ENCODE peak calls at places on chromosomes 13 and 19, in eight cellular contexts. One of them, this sample, is unnamed.

GRCh38 chr19:42038675-42039074 is 31.3 kb downstream of the GRIK5 start:
- DNase-seq in CD14-positive monocyte: no peak
- DNase-seq in AG08396: no peak
- DNase-seq in GM03348: no peak
- DNase-seq in activated naive CD4-positive, alpha-beta T cell treated with anti-CD3 and anti-CD28 coated beads, Interleukin-2, amount 10 ng/mL, durations not matched to agents 7 days and 5 days: no peak
- DNase-seq in pancreas: no peak
- DNase-seq in cardiac muscle cell: no peak
- DNase-seq in GM23338: no peak
- DNase-seq in this sample: no peak

GRCh38 chr13:45120967-45121366 is 657 bp downstream of the GTF2F2 start:
- DNase-seq in cardiac muscle cell: no peak
- DNase-seq in CD14-positive monocyte: no peak
- DNase-seq in GM23338: no peak
- DNase-seq in GM03348: no peak
- DNase-seq in activated naive CD4-positive, alpha-beta T cell treated with anti-CD3 and anti-CD28 coated beads, Interleukin-2, amount 10 ng/mL, durations not matched to agents 7 days and 5 days: no peak
- DNase-seq in pancreas: no peak
- DNase-seq in AG08396: no peak
- DNase-seq in this sample: no peak

GRCh38 chr19:16436780-16437179 is 35.0 kb downstream of the EPS15L1 start:
- DNase-seq in CD14-positive monocyte: no peak
- DNase-seq in pancreas: no peak
- DNase-seq in AG08396: no peak
- DNase-seq in GM23338: no peak
- DNase-seq in cardiac muscle cell: no peak
- DNase-seq in GM03348: no peak
- DNase-seq in activated naive CD4-positive, alpha-beta T cell treated with anti-CD3 and anti-CD28 coated beads, Interleukin-2, amount 10 ng/mL, durations not matched to agents 7 days and 5 days: no peak
- DNase-seq in this sample: no peak

GRCh38 chr13:50082426-50083283 is 67.4 kb downstream of the KCNRG start:
- DNase-seq in pancreas: peak
- DNase-seq in cardiac muscle cell: peak
- DNase-seq in CD14-positive monocyte: peak
- DNase-seq in GM03348: peak
- DNase-seq in activated naive CD4-positive, alpha-beta T cell treated with anti-CD3 and anti-CD28 coated beads, Interleukin-2, amount 10 ng/mL, durations not matched to agents 7 days and 5 days: peak
- DNase-seq in AG08396: peak
- DNase-seq in GM23338: peak
- DNase-seq in this sample: peak

GRCh38 chr13:89136678-89137077 is 1465.5 kb downstream of the SLITRK5 start:
- DNase-seq in activated naive CD4-positive, alpha-beta T cell treated with anti-CD3 and anti-CD28 coated beads, Interleukin-2, amount 10 ng/mL, durations not matched to agents 7 days and 5 days: no peak
- DNase-seq in AG08396: no peak
- DNase-seq in GM23338: no peak
- DNase-seq in CD14-positive monocyte: no peak
- DNase-seq in pancreas: no peak
- DNase-seq in cardiac muscle cell: no peak
- DNase-seq in GM03348: no peak
- DNase-seq in this sample: no peak

GRCh38 chr13:19159761-19160420 is 21.7 kb downstream of the TUBA3C start:
- DNase-seq in pancreas: no peak
- DNase-seq in GM03348: no peak
- DNase-seq in AG08396: no peak
- DNase-seq in CD14-positive monocyte: no peak
- DNase-seq in activated naive CD4-positive, alpha-beta T cell treated with anti-CD3 and anti-CD28 coated beads, Interleukin-2, amount 10 ng/mL, durations not matched to agents 7 days and 5 days: no peak
- DNase-seq in cardiac muscle cell: no peak
- DNase-seq in GM23338: no peak
- DNase-seq in this sample: no peak

GRCh38 chr19:7904074-7905020 is 670 bp downstream of the MAP2K7 start:
- DNase-seq in GM23338: peak
- DNase-seq in cardiac muscle cell: no peak
- DNase-seq in GM03348: peak
- DNase-seq in activated naive CD4-positive, alpha-beta T cell treated with anti-CD3 and anti-CD28 coated beads, Interleukin-2, amount 10 ng/mL, durations not matched to agents 7 days and 5 days: peak
- DNase-seq in pancreas: peak
- DNase-seq in CD14-positive monocyte: peak
- DNase-seq in AG08396: peak
- DNase-seq in this sample: peak

GRCh38 chr19:55086730-55087541 is 11.3 kb downstream of the EPS8L1 start:
- DNase-seq in activated naive CD4-positive, alpha-beta T cell treated with anti-CD3 and anti-CD28 coated beads, Interleukin-2, amount 10 ng/mL, durations not matched to agents 7 days and 5 days: peak
- DNase-seq in GM03348: peak
- DNase-seq in AG08396: peak
- DNase-seq in cardiac muscle cell: peak
- DNase-seq in GM23338: peak
- DNase-seq in pancreas: peak
- DNase-seq in CD14-positive monocyte: peak
- DNase-seq in this sample: peak

GRCh38 chr13:34044041-34044440 is 226.1 kb downstream of the RFC3 start:
- DNase-seq in CD14-positive monocyte: no peak
- DNase-seq in pancreas: no peak
- DNase-seq in GM03348: peak
- DNase-seq in AG08396: no peak
- DNase-seq in activated naive CD4-positive, alpha-beta T cell treated with anti-CD3 and anti-CD28 coated beads, Interleukin-2, amount 10 ng/mL, durations not matched to agents 7 days and 5 days: no peak
- DNase-seq in GM23338: no peak
- DNase-seq in cardiac muscle cell: peak
- DNase-seq in this sample: no peak

GRCh38 chr19:49042177-49042576 is 1.5 kb upstream of the CGB5 start:
- DNase-seq in GM03348: no peak
- DNase-seq in pancreas: no peak
- DNase-seq in GM23338: no peak
- DNase-seq in AG08396: no peak
- DNase-seq in activated naive CD4-positive, alpha-beta T cell treated with anti-CD3 and anti-CD28 coated beads, Interleukin-2, amount 10 ng/mL, durations not matched to agents 7 days and 5 days: no peak
- DNase-seq in cardiac muscle cell: no peak
- DNase-seq in CD14-positive monocyte: no peak
- DNase-seq in this sample: peak

GRCh38 chr19:14479985-14480694 is 5.0 kb upstream of the PTGER1 start:
- DNase-seq in GM23338: peak
- DNase-seq in GM03348: peak
- DNase-seq in pancreas: peak
- DNase-seq in activated naive CD4-positive, alpha-beta T cell treated with anti-CD3 and anti-CD28 coated beads, Interleukin-2, amount 10 ng/mL, durations not matched to agents 7 days and 5 days: peak
- DNase-seq in cardiac muscle cell: peak
- DNase-seq in AG08396: peak
- DNase-seq in CD14-positive monocyte: no peak
- DNase-seq in this sample: peak

GRCh38 chr19:33333615-33334014 is 31.3 kb upstream of the CEBPA start:
- DNase-seq in activated naive CD4-positive, alpha-beta T cell treated with anti-CD3 and anti-CD28 coated beads, Interleukin-2, amount 10 ng/mL, durations not matched to agents 7 days and 5 days: no peak
- DNase-seq in pancreas: no peak
- DNase-seq in AG08396: no peak
- DNase-seq in cardiac muscle cell: no peak
- DNase-seq in CD14-positive monocyte: no peak
- DNase-seq in GM03348: no peak
- DNase-seq in GM23338: no peak
- DNase-seq in this sample: no peak

GRCh38 chr19:47573076-47574026 is at the start of gene ZNF541:
- DNase-seq in cardiac muscle cell: peak
- DNase-seq in pancreas: peak
- DNase-seq in CD14-positive monocyte: peak
- DNase-seq in AG08396: no peak
- DNase-seq in activated naive CD4-positive, alpha-beta T cell treated with anti-CD3 and anti-CD28 coated beads, Interleukin-2, amount 10 ng/mL, durations not matched to agents 7 days and 5 days: peak
- DNase-seq in GM03348: peak
- DNase-seq in GM23338: peak
- DNase-seq in this sample: peak

GRCh38 chr19:54420383-54421168 is 5.3 kb downstream of the TTYH1 start:
- DNase-seq in CD14-positive monocyte: no peak
- DNase-seq in pancreas: peak
- DNase-seq in AG08396: no peak
- DNase-seq in GM23338: peak
- DNase-seq in cardiac muscle cell: peak
- DNase-seq in activated naive CD4-positive, alpha-beta T cell treated with anti-CD3 and anti-CD28 coated beads, Interleukin-2, amount 10 ng/mL, durations not matched to agents 7 days and 5 days: no peak
- DNase-seq in GM03348: peak
- DNase-seq in this sample: peak